ENCODE peak calls at places on chromosomes 2 and 18, in ten cellular contexts. One of them, this sample, is unnamed.

GRCh38 chr18:12003894-12004293 is 22.6 kb downstream of the IMPA2 start:
- DNase-seq in breast epithelium: no peak
- DNase-seq in psoas muscle: no peak
- DNase-seq in A673: no peak
- DNase-seq in HepG2: no peak
- DNase-seq in Peyer's patch: no peak
- DNase-seq in CD8-positive, alpha-beta T cell: no peak
- DNase-seq in prostate gland: no peak
- DNase-seq in mucosa of descending colon: no peak
- DNase-seq in lower leg skin: no peak
- DNase-seq in this sample: no peak

GRCh38 chr2:219425238-219426067 is 7.3 kb downstream of the DES start:
- DNase-seq in breast epithelium: no peak
- DNase-seq in psoas muscle: peak
- DNase-seq in A673: no peak
- DNase-seq in HepG2: no peak
- DNase-seq in Peyer's patch: no peak
- DNase-seq in CD8-positive, alpha-beta T cell: no peak
- DNase-seq in prostate gland: no peak
- DNase-seq in mucosa of descending colon: no peak
- DNase-seq in lower leg skin: no peak
- DNase-seq in this sample: no peak

GRCh38 chr2:55590810-55591440 is 26.5 kb downstream of the PPP4R3B start:
- DNase-seq in breast epithelium: no peak
- DNase-seq in psoas muscle: no peak
- DNase-seq in A673: peak
- DNase-seq in HepG2: no peak
- DNase-seq in Peyer's patch: no peak
- DNase-seq in CD8-positive, alpha-beta T cell: no peak
- DNase-seq in prostate gland: no peak
- DNase-seq in mucosa of descending colon: no peak
- DNase-seq in lower leg skin: no peak
- DNase-seq in this sample: peak

GRCh38 chr18:22551536-22552151 is 133.9 kb upstream of the CTAGE1 start:
- DNase-seq in breast epithelium: no peak
- DNase-seq in psoas muscle: no peak
- DNase-seq in A673: no peak
- DNase-seq in HepG2: no peak
- DNase-seq in Peyer's patch: no peak
- DNase-seq in CD8-positive, alpha-beta T cell: no peak
- DNase-seq in prostate gland: no peak
- DNase-seq in mucosa of descending colon: no peak
- DNase-seq in lower leg skin: no peak
- DNase-seq in this sample: peak

GRCh38 chr2:620456-621302 is 56.5 kb downstream of the TMEM18 start:
- DNase-seq in breast epithelium: no peak
- DNase-seq in psoas muscle: no peak
- DNase-seq in A673: no peak
- DNase-seq in HepG2: no peak
- DNase-seq in Peyer's patch: no peak
- DNase-seq in CD8-positive, alpha-beta T cell: no peak
- DNase-seq in prostate gland: no peak
- DNase-seq in mucosa of descending colon: no peak
- DNase-seq in lower leg skin: no peak
- DNase-seq in this sample: no peak

GRCh38 chr2:98608962-98609604 is 694 bp downstream of the UNC50 start:
- DNase-seq in breast epithelium: no peak
- DNase-seq in psoas muscle: no peak
- DNase-seq in A673: peak
- DNase-seq in HepG2: no peak
- DNase-seq in Peyer's patch: peak
- DNase-seq in CD8-positive, alpha-beta T cell: no peak
- DNase-seq in prostate gland: no peak
- DNase-seq in mucosa of descending colon: peak
- DNase-seq in lower leg skin: no peak
- DNase-seq in this sample: no peak

GRCh38 chr2:28979041-28979440 is 2.1 kb upstream of the TOGARAM2 start:
- DNase-seq in breast epithelium: no peak
- DNase-seq in psoas muscle: no peak
- DNase-seq in A673: no peak
- DNase-seq in HepG2: no peak
- DNase-seq in Peyer's patch: no peak
- DNase-seq in CD8-positive, alpha-beta T cell: no peak
- DNase-seq in prostate gland: no peak
- DNase-seq in mucosa of descending colon: no peak
- DNase-seq in lower leg skin: no peak
- DNase-seq in this sample: no peak

GRCh38 chr2:196336715-196337617 is 165.6 kb upstream of the STK17B start:
- DNase-seq in breast epithelium: no peak
- DNase-seq in psoas muscle: no peak
- DNase-seq in A673: peak
- DNase-seq in HepG2: peak
- DNase-seq in Peyer's patch: no peak
- DNase-seq in CD8-positive, alpha-beta T cell: no peak
- DNase-seq in prostate gland: no peak
- DNase-seq in mucosa of descending colon: no peak
- DNase-seq in lower leg skin: no peak
- DNase-seq in this sample: no peak

GRCh38 chr2:25642298-25642697 is 31.1 kb downstream of the DTNB start:
- DNase-seq in breast epithelium: no peak
- DNase-seq in psoas muscle: no peak
- DNase-seq in A673: no peak
- DNase-seq in HepG2: no peak
- DNase-seq in Peyer's patch: no peak
- DNase-seq in CD8-positive, alpha-beta T cell: no peak
- DNase-seq in prostate gland: no peak
- DNase-seq in mucosa of descending colon: no peak
- DNase-seq in lower leg skin: no peak
- DNase-seq in this sample: no peak

GRCh38 chr2:42923632-42924425 is 131.4 kb upstream of the HAAO start:
- DNase-seq in breast epithelium: no peak
- DNase-seq in psoas muscle: no peak
- DNase-seq in A673: peak
- DNase-seq in HepG2: no peak
- DNase-seq in Peyer's patch: no peak
- DNase-seq in CD8-positive, alpha-beta T cell: no peak
- DNase-seq in prostate gland: no peak
- DNase-seq in mucosa of descending colon: no peak
- DNase-seq in lower leg skin: no peak
- DNase-seq in this sample: no peak

GRCh38 chr18:54983041-54983686 is 23.9 kb upstream of the CCDC68 start:
- DNase-seq in breast epithelium: no peak
- DNase-seq in psoas muscle: no peak
- DNase-seq in A673: peak
- DNase-seq in HepG2: peak
- DNase-seq in Peyer's patch: no peak
- DNase-seq in CD8-positive, alpha-beta T cell: no peak
- DNase-seq in prostate gland: no peak
- DNase-seq in mucosa of descending colon: no peak
- DNase-seq in lower leg skin: no peak
- DNase-seq in this sample: peak

GRCh38 chr2:72144746-72145657 is 2.7 kb downstream of the CYP26B1 start:
- DNase-seq in breast epithelium: no peak
- DNase-seq in psoas muscle: peak
- DNase-seq in A673: peak
- DNase-seq in HepG2: peak
- DNase-seq in Peyer's patch: peak
- DNase-seq in CD8-positive, alpha-beta T cell: no peak
- DNase-seq in prostate gland: peak
- DNase-seq in mucosa of descending colon: peak
- DNase-seq in lower leg skin: no peak
- DNase-seq in this sample: no peak

GRCh38 chr18:59623456-59624383 is 73.5 kb downstream of the CCBE1 start:
- DNase-seq in breast epithelium: no peak
- DNase-seq in psoas muscle: no peak
- DNase-seq in A673: no peak
- DNase-seq in HepG2: no peak
- DNase-seq in Peyer's patch: no peak
- DNase-seq in CD8-positive, alpha-beta T cell: no peak
- DNase-seq in prostate gland: no peak
- DNase-seq in mucosa of descending colon: no peak
- DNase-seq in lower leg skin: peak
- DNase-seq in this sample: no peak

GRCh38 chr2:34570266-34570872 is 971.3 kb upstream of the FAM98A start:
- DNase-seq in breast epithelium: no peak
- DNase-seq in psoas muscle: no peak
- DNase-seq in A673: peak
- DNase-seq in HepG2: peak
- DNase-seq in Peyer's patch: no peak
- DNase-seq in CD8-positive, alpha-beta T cell: no peak
- DNase-seq in prostate gland: peak
- DNase-seq in mucosa of descending colon: no peak
- DNase-seq in lower leg skin: no peak
- DNase-seq in this sample: no peak

GRCh38 chr2:37083873-37084792 is at the start of the genes GPATCH11 and HEATR5B:
- DNase-seq in breast epithelium: peak
- DNase-seq in psoas muscle: peak
- DNase-seq in A673: peak
- DNase-seq in HepG2: peak
- DNase-seq in Peyer's patch: peak
- DNase-seq in CD8-positive, alpha-beta T cell: peak
- DNase-seq in prostate gland: peak
- DNase-seq in mucosa of descending colon: peak
- DNase-seq in lower leg skin: peak
- DNase-seq in this sample: peak

GRCh38 chr2:37085731-37086147 is 1.4 kb downstream of the GPATCH11 start:
- DNase-seq in breast epithelium: no peak
- DNase-seq in psoas muscle: no peak
- DNase-seq in A673: no peak
- DNase-seq in HepG2: no peak
- DNase-seq in Peyer's patch: no peak
- DNase-seq in CD8-positive, alpha-beta T cell: no peak
- DNase-seq in prostate gland: no peak
- DNase-seq in mucosa of descending colon: no peak
- DNase-seq in lower leg skin: no peak
- DNase-seq in this sample: peak

GRCh38 chr2:37084797-37085196 is 479 bp downstream of the GPATCH11 start:
- DNase-seq in breast epithelium: no peak
- DNase-seq in psoas muscle: no peak
- DNase-seq in A673: no peak
- DNase-seq in HepG2: no peak
- DNase-seq in Peyer's patch: no peak
- DNase-seq in CD8-positive, alpha-beta T cell: no peak
- DNase-seq in prostate gland: no peak
- DNase-seq in mucosa of descending colon: no peak
- DNase-seq in lower leg skin: no peak
- DNase-seq in this sample: no peak

GRCh38 chr2:37080674-37081073 is 3.5 kb downstream of the HEATR5B start:
- DNase-seq in breast epithelium: no peak
- DNase-seq in psoas muscle: no peak
- DNase-seq in A673: no peak
- DNase-seq in HepG2: no peak
- DNase-seq in Peyer's patch: no peak
- DNase-seq in CD8-positive, alpha-beta T cell: no peak
- DNase-seq in prostate gland: no peak
- DNase-seq in mucosa of descending colon: no peak
- DNase-seq in lower leg skin: no peak
- DNase-seq in this sample: no peak

DNA sequence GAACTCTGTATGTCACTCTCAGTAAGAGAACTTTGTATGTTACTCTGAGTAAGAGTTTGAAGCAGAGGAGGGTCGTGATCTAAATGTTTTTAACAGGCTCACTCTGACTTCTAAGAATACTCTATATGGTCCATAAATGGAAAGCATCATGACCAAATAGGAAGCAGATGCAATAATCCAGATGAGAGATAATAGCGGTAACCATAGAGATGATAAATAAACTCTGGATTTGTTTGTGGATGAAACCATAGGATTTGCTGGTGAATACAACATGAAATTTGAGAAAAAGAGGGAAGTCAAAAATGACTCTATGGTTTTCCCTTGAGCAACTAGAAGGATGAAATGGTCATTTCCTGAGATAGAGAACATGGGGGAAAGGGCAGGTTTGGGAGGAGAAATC is 3.9 kb downstream of the HEATR5B start:
- DNase-seq in breast epithelium: no peak
- DNase-seq in psoas muscle: no peak
- DNase-seq in A673: no peak
- DNase-seq in HepG2: no peak
- DNase-seq in Peyer's patch: no peak
- DNase-seq in CD8-positive, alpha-beta T cell: no peak
- DNase-seq in prostate gland: no peak
- DNase-seq in mucosa of descending colon: no peak
- DNase-seq in lower leg skin: no peak
- DNase-seq in this sample: no peak
- H3K4me3 ChIP-seq in breast epithelium: no peak
- H3K4me3 ChIP-seq in psoas muscle: no peak
- H3K4me3 ChIP-seq in A673: no peak
- H3K4me3 ChIP-seq in HepG2: no peak
- H3K4me3 ChIP-seq in Peyer's patch: no peak
- H3K4me3 ChIP-seq in CD8-positive, alpha-beta T cell: no peak
- H3K4me3 ChIP-seq in prostate gland: no peak
- H3K4me3 ChIP-seq in mucosa of descending colon: no peak
- H3K4me3 ChIP-seq in lower leg skin: no peak
- H3K4me3 ChIP-seq in this sample: no peak

GRCh38 chr2:122451040-122451439 is 695.6 kb downstream of the TSN start:
- DNase-seq in breast epithelium: no peak
- DNase-seq in psoas muscle: no peak
- DNase-seq in A673: peak
- DNase-seq in HepG2: peak
- DNase-seq in Peyer's patch: no peak
- DNase-seq in CD8-positive, alpha-beta T cell: no peak
- DNase-seq in prostate gland: no peak
- DNase-seq in mucosa of descending colon: no peak
- DNase-seq in lower leg skin: no peak
- DNase-seq in this sample: no peak
- TF ChIP-seq CTCF in breast epithelium: no peak
- TF ChIP-seq CTCF in psoas muscle: peak
- TF ChIP-seq CTCF in A673: peak
- TF ChIP-seq CTCF in HepG2: peak
- TF ChIP-seq CTCF in Peyer's patch: no peak
- TF ChIP-seq CTCF in CD8-positive, alpha-beta T cell: no peak
- TF ChIP-seq CTCF in prostate gland: peak
- TF ChIP-seq CTCF in mucosa of descending colon: no peak
- TF ChIP-seq CTCF in lower leg skin: no peak
- TF ChIP-seq CTCF in this sample: peak

DNA sequence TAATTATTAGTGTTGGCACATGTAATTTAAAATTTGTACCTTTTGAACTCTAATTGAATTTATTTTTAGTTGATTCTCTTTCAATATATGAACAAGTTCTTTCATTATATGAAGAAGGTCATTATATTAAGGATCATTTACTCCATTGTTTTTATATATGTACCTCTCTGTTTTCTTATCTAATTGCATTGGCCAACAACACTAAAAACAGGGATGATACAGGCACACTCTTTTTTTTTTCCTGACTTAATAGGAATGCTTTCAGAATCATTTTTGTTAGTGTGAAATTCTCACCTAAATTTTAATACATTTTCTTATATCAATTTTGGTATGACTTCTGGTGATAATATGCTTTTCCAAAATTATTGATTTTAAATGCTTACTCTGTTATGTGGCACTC is 75.0 kb upstream of the SCN1A start:
- DNase-seq in breast epithelium: no peak
- DNase-seq in psoas muscle: no peak
- DNase-seq in A673: no peak
- DNase-seq in HepG2: no peak
- DNase-seq in Peyer's patch: no peak
- DNase-seq in CD8-positive, alpha-beta T cell: no peak
- DNase-seq in prostate gland: no peak
- DNase-seq in mucosa of descending colon: no peak
- DNase-seq in lower leg skin: no peak
- DNase-seq in this sample: no peak
- H3K4me3 ChIP-seq in breast epithelium: no peak
- H3K4me3 ChIP-seq in psoas muscle: no peak
- H3K4me3 ChIP-seq in A673: no peak
- H3K4me3 ChIP-seq in HepG2: no peak
- H3K4me3 ChIP-seq in Peyer's patch: no peak
- H3K4me3 ChIP-seq in CD8-positive, alpha-beta T cell: no peak
- H3K4me3 ChIP-seq in prostate gland: no peak
- H3K4me3 ChIP-seq in mucosa of descending colon: no peak
- H3K4me3 ChIP-seq in lower leg skin: no peak
- H3K4me3 ChIP-seq in this sample: no peak

GRCh38 chr18:56083097-56083865 is 495.3 kb upstream of the TCF4 start:
- DNase-seq in breast epithelium: no peak
- DNase-seq in psoas muscle: peak
- DNase-seq in A673: no peak
- DNase-seq in HepG2: no peak
- DNase-seq in Peyer's patch: no peak
- DNase-seq in CD8-positive, alpha-beta T cell: no peak
- DNase-seq in prostate gland: no peak
- DNase-seq in mucosa of descending colon: peak
- DNase-seq in lower leg skin: no peak
- DNase-seq in this sample: no peak
- TF ChIP-seq CTCF in breast epithelium: no peak
- TF ChIP-seq CTCF in psoas muscle: peak
- TF ChIP-seq CTCF in A673: no peak
- TF ChIP-seq CTCF in HepG2: no peak
- TF ChIP-seq CTCF in Peyer's patch: no peak
- TF ChIP-seq CTCF in CD8-positive, alpha-beta T cell: no peak
- TF ChIP-seq CTCF in prostate gland: no peak
- TF ChIP-seq CTCF in mucosa of descending colon: no peak
- TF ChIP-seq CTCF in lower leg skin: no peak
- TF ChIP-seq CTCF in this sample: no peak